ENCODE peak calls at places on chromosome 19, in five cellular contexts. One of them, this sample, is unnamed.

GRCh38 chr19:5369962-5370367 is 29.4 kb upstream of the PTPRS start:
- DNase-seq in amygdala: no peak
- DNase-seq in stimulated activated CD4-positive, alpha-beta T cell treated with anti-CD3 and anti-CD28 coated beads, Interleukin-1b, Interleukin-23, amount 100 ng/mL, for 24 hours: peak
- DNase-seq in hippocampal formation: no peak
- DNase-seq in psoas muscle: no peak
- DNase-seq in this sample: peak

GRCh38 chr19:29530549-29531457 is 5.0 kb downstream of the VSTM2B start:
- DNase-seq in stimulated activated CD4-positive, alpha-beta T cell treated with anti-CD3 and anti-CD28 coated beads, Interleukin-1b, Interleukin-23, amount 100 ng/mL, for 24 hours: no peak
- DNase-seq in hippocampal formation: no peak
- DNase-seq in psoas muscle: no peak
- DNase-seq in amygdala: no peak
- DNase-seq in this sample: no peak

GRCh38 chr19:29988351-29988750 is 46.3 kb downstream of the URI1 start:
- DNase-seq in stimulated activated CD4-positive, alpha-beta T cell treated with anti-CD3 and anti-CD28 coated beads, Interleukin-1b, Interleukin-23, amount 100 ng/mL, for 24 hours: no peak
- DNase-seq in amygdala: no peak
- DNase-seq in hippocampal formation: no peak
- DNase-seq in psoas muscle: no peak
- DNase-seq in this sample: no peak

GRCh38 chr19:53355739-53356138 is 9.8 kb upstream of the ZNF525 start:
- DNase-seq in hippocampal formation: no peak
- DNase-seq in psoas muscle: no peak
- DNase-seq in amygdala: no peak
- DNase-seq in stimulated activated CD4-positive, alpha-beta T cell treated with anti-CD3 and anti-CD28 coated beads, Interleukin-1b, Interleukin-23, amount 100 ng/mL, for 24 hours: no peak
- DNase-seq in this sample: no peak

GRCh38 chr19:40586611-40587010 is 9.9 kb downstream of the SHKBP1 start:
- DNase-seq in amygdala: no peak
- DNase-seq in psoas muscle: no peak
- DNase-seq in hippocampal formation: no peak
- DNase-seq in stimulated activated CD4-positive, alpha-beta T cell treated with anti-CD3 and anti-CD28 coated beads, Interleukin-1b, Interleukin-23, amount 100 ng/mL, for 24 hours: no peak
- DNase-seq in this sample: no peak

GRCh38 chr19:658916-659839 is 3.8 kb downstream of the RNF126 start:
- DNase-seq in stimulated activated CD4-positive, alpha-beta T cell treated with anti-CD3 and anti-CD28 coated beads, Interleukin-1b, Interleukin-23, amount 100 ng/mL, for 24 hours: no peak
- DNase-seq in amygdala: no peak
- DNase-seq in psoas muscle: peak
- DNase-seq in hippocampal formation: no peak
- DNase-seq in this sample: no peak

GRCh38 chr19:10830370-10830769 is 5.6 kb downstream of the TMED1 start:
- DNase-seq in amygdala: no peak
- DNase-seq in stimulated activated CD4-positive, alpha-beta T cell treated with anti-CD3 and anti-CD28 coated beads, Interleukin-1b, Interleukin-23, amount 100 ng/mL, for 24 hours: no peak
- DNase-seq in psoas muscle: no peak
- DNase-seq in hippocampal formation: no peak
- DNase-seq in this sample: no peak

GRCh38 chr19:18083929-18084684 is 2.6 kb downstream of the IL12RB1 start:
- DNase-seq in hippocampal formation: no peak
- DNase-seq in stimulated activated CD4-positive, alpha-beta T cell treated with anti-CD3 and anti-CD28 coated beads, Interleukin-1b, Interleukin-23, amount 100 ng/mL, for 24 hours: no peak
- DNase-seq in psoas muscle: no peak
- DNase-seq in amygdala: no peak
- DNase-seq in this sample: no peak

GRCh38 chr19:35162471-35163326 is 8.2 kb downstream of the FXYD5 start:
- DNase-seq in psoas muscle: no peak
- DNase-seq in amygdala: no peak
- DNase-seq in hippocampal formation: no peak
- DNase-seq in stimulated activated CD4-positive, alpha-beta T cell treated with anti-CD3 and anti-CD28 coated beads, Interleukin-1b, Interleukin-23, amount 100 ng/mL, for 24 hours: no peak
- DNase-seq in this sample: no peak

GRCh38 chr19:42343344-42344110 is 18.1 kb downstream of the MEGF8 start:
- DNase-seq in stimulated activated CD4-positive, alpha-beta T cell treated with anti-CD3 and anti-CD28 coated beads, Interleukin-1b, Interleukin-23, amount 100 ng/mL, for 24 hours: no peak
- DNase-seq in amygdala: no peak
- DNase-seq in hippocampal formation: no peak
- DNase-seq in psoas muscle: no peak
- DNase-seq in this sample: no peak

GRCh38 chr19:39078436-39079200 is 5.5 kb upstream of the ACP7 start:
- DNase-seq in psoas muscle: no peak
- DNase-seq in amygdala: peak
- DNase-seq in stimulated activated CD4-positive, alpha-beta T cell treated with anti-CD3 and anti-CD28 coated beads, Interleukin-1b, Interleukin-23, amount 100 ng/mL, for 24 hours: no peak
- DNase-seq in hippocampal formation: peak
- DNase-seq in this sample: no peak